ENCODE peak calls at places on chromosomes 5 and 9, in eight cellular contexts. One of them, this sample, is unnamed.

GRCh38 chr5:137699291-137700281 is 36.3 kb downstream of the KLHL3 start:
- DNase-seq in coronary artery: no peak
- DNase-seq in DMS153: no peak
- DNase-seq in dorsolateral prefrontal cortex: no peak
- DNase-seq in activated T-cell treated with anti-CD3 and anti-CD28 coated beads, Interleukin-2, amount 50 U/mL, for 72 hours: no peak
- DNase-seq in GDM1: no peak
- DNase-seq in AG04450: no peak
- DNase-seq in activated CD8-positive, alpha-beta memory T cell treated with anti-CD3 and anti-CD28 coated beads for 1 hour: no peak
- DNase-seq in this sample: no peak

GRCh38 chr5:13898569-13898968 is 45.9 kb downstream of the DNAH5 start:
- DNase-seq in activated CD8-positive, alpha-beta memory T cell treated with anti-CD3 and anti-CD28 coated beads for 1 hour: no peak
- DNase-seq in activated T-cell treated with anti-CD3 and anti-CD28 coated beads, Interleukin-2, amount 50 U/mL, for 72 hours: no peak
- DNase-seq in AG04450: no peak
- DNase-seq in dorsolateral prefrontal cortex: no peak
- DNase-seq in coronary artery: no peak
- DNase-seq in GDM1: no peak
- DNase-seq in DMS153: no peak
- DNase-seq in this sample: no peak

GRCh38 chr9:13728917-13729811 is 449.7 kb upstream of the MPDZ start:
- DNase-seq in coronary artery: no peak
- DNase-seq in GDM1: no peak
- DNase-seq in DMS153: no peak
- DNase-seq in AG04450: no peak
- DNase-seq in dorsolateral prefrontal cortex: no peak
- DNase-seq in activated T-cell treated with anti-CD3 and anti-CD28 coated beads, Interleukin-2, amount 50 U/mL, for 72 hours: no peak
- DNase-seq in activated CD8-positive, alpha-beta memory T cell treated with anti-CD3 and anti-CD28 coated beads for 1 hour: no peak
- DNase-seq in this sample: no peak

GRCh38 chr5:177302354-177303110 is 987 bp downstream of the RAB24 start:
- DNase-seq in GDM1: no peak
- DNase-seq in activated T-cell treated with anti-CD3 and anti-CD28 coated beads, Interleukin-2, amount 50 U/mL, for 72 hours: no peak
- DNase-seq in activated CD8-positive, alpha-beta memory T cell treated with anti-CD3 and anti-CD28 coated beads for 1 hour: no peak
- DNase-seq in AG04450: no peak
- DNase-seq in dorsolateral prefrontal cortex: no peak
- DNase-seq in DMS153: no peak
- DNase-seq in coronary artery: peak
- DNase-seq in this sample: no peak

GRCh38 chr9:36245906-36246305 is 12.3 kb downstream of the GNE start:
- DNase-seq in coronary artery: no peak
- DNase-seq in DMS153: no peak
- DNase-seq in activated T-cell treated with anti-CD3 and anti-CD28 coated beads, Interleukin-2, amount 50 U/mL, for 72 hours: no peak
- DNase-seq in dorsolateral prefrontal cortex: no peak
- DNase-seq in AG04450: no peak
- DNase-seq in activated CD8-positive, alpha-beta memory T cell treated with anti-CD3 and anti-CD28 coated beads for 1 hour: no peak
- DNase-seq in GDM1: no peak
- DNase-seq in this sample: no peak

GRCh38 chr5:7348168-7348802 is 47.7 kb upstream of the ADCY2 start:
- DNase-seq in dorsolateral prefrontal cortex: peak
- DNase-seq in AG04450: no peak
- DNase-seq in activated CD8-positive, alpha-beta memory T cell treated with anti-CD3 and anti-CD28 coated beads for 1 hour: no peak
- DNase-seq in coronary artery: no peak
- DNase-seq in activated T-cell treated with anti-CD3 and anti-CD28 coated beads, Interleukin-2, amount 50 U/mL, for 72 hours: no peak
- DNase-seq in GDM1: no peak
- DNase-seq in DMS153: no peak
- DNase-seq in this sample: no peak

GRCh38 chr5:568809-569208 is 43.3 kb upstream of the CEP72 start:
- DNase-seq in activated T-cell treated with anti-CD3 and anti-CD28 coated beads, Interleukin-2, amount 50 U/mL, for 72 hours: no peak
- DNase-seq in activated CD8-positive, alpha-beta memory T cell treated with anti-CD3 and anti-CD28 coated beads for 1 hour: no peak
- DNase-seq in coronary artery: no peak
- DNase-seq in DMS153: no peak
- DNase-seq in dorsolateral prefrontal cortex: no peak
- DNase-seq in GDM1: no peak
- DNase-seq in AG04450: no peak
- DNase-seq in this sample: no peak

GRCh38 chr5:57037355-57037754 is 85.4 kb upstream of the MIER3 start:
- DNase-seq in GDM1: no peak
- DNase-seq in AG04450: no peak
- DNase-seq in coronary artery: no peak
- DNase-seq in activated CD8-positive, alpha-beta memory T cell treated with anti-CD3 and anti-CD28 coated beads for 1 hour: no peak
- DNase-seq in dorsolateral prefrontal cortex: peak
- DNase-seq in DMS153: no peak
- DNase-seq in activated T-cell treated with anti-CD3 and anti-CD28 coated beads, Interleukin-2, amount 50 U/mL, for 72 hours: no peak
- DNase-seq in this sample: no peak